ENCODE peak calls at places on chromosomes 16 and 17, in six cellular contexts. R, E, O, P, W and K are unnamed samples. For H3K4me1, the result is how much of the 10 kb centered on the place peaks cover.

GRCh38 chr16:4347010-4347409 is 4.1 kb downstream of the PAM16 start:
- DNase-seq in R (no peak), E (no peak), O (no peak), P (no peak), W (peak), K (no peak)

GRCh38 chr16:53904533-53904932 is 200.6 kb downstream of the FTO start:
- DNase-seq in R (no peak), E (no peak), O (no peak), P (no peak), W (no peak), K (no peak)

GRCh38 chr17:60524463-60525346 is 1.3 kb downstream of the APPBP2 start:
- DNase-seq in R (no peak), E (no peak), O (no peak), P (no peak), W (peak), K (no peak)

GRCh38 chr16:89696598-89697128 is 4.8 kb downstream of the SPATA2L start:
- DNase-seq in R (peak), E (no peak), O (no peak), P (no peak), W (no peak), K (no peak)

GRCh38 chr17:76437467-76438402 is 15.2 kb downstream of the UBE2O start:
- DNase-seq in R (no peak), E (no peak), O (no peak), P (no peak), W (no peak), K (no peak)

GRCh38 chr17:47701603-47702002 is 7.6 kb downstream of the TBKBP1 start:
- DNase-seq in R (no peak), E (no peak), O (no peak), P (no peak), W (no peak), K (no peak)

GRCh38 chr16:72827907-72828306 is 220.0 kb downstream of the ZFHX3 start:
- DNase-seq in R (no peak), E (no peak), O (no peak), P (no peak), W (no peak), K (no peak)

GRCh38 chr16:67357561-67357960 is 30.9 kb downstream of the LRRC36 start:
- DNase-seq in R (no peak), E (no peak), O (no peak), P (no peak), W (no peak), K (no peak)

GRCh38 chr16:64629622-64630021 is 492.2 kb downstream of the CDH11 start:
- DNase-seq in R (no peak), E (no peak), O (no peak), P (no peak), W (peak), K (no peak)

GRCh38 chr17:81867123-81867951 is 3.8 kb downstream of the ARHGDIA start:
- DNase-seq in R (peak), E (no peak), O (peak), P (peak), W (peak), K (no peak)

GRCh38 chr16:79883494-79883893 is 283.0 kb upstream of the MAF start:
- DNase-seq in R (no peak), E (no peak), O (no peak), P (no peak), W (no peak), K (no peak)

GRCh38 chr17:5800646-5801045 is 216.3 kb upstream of the NLRP1 start:
- DNase-seq in R (no peak), E (no peak), O (no peak), P (no peak), W (no peak), K (no peak)

GRCh38 chr17:42009170-42009569 is 8.1 kb downstream of the DNAJC7 start:
- DNase-seq in R (no peak), E (no peak), O (peak), P (no peak), W (peak), K (no peak)
- H3K4me1 ChIP-seq in R (under half), E (under half), O (under half), P (under half), W (half or more), K (half or more)

GRCh38 chr16:1525871-1526607 is 7.4 kb upstream of the TMEM204 start:
- DNase-seq in R (no peak), E (no peak), O (no peak), P (no peak), W (no peak), K (no peak)
- H3K4me3 ChIP-seq in R (no peak), E (no peak), O (no peak), P (no peak), W (no peak), K (no peak)

GRCh38 chr17:75030161-75030560 is 16.6 kb downstream of the ATP5PD start:
- DNase-seq in R (no peak), E (no peak), O (no peak), P (no peak), W (no peak), K (no peak)

GRCh38 chr17:75033346-75034235 is 13.2 kb downstream of the ATP5PD start:
- DNase-seq in R (peak), E (peak), O (peak), P (no peak), W (peak), K (peak)

GRCh38 chr17:75034236-75034908 is 12.4 kb downstream of the ATP5PD start:
- DNase-seq in R (peak), E (peak), O (peak), P (no peak), W (peak), K (peak)

GRCh38 chr17:75032896-75033294 is 13.9 kb downstream of the ATP5PD start:
- DNase-seq in R (no peak), E (no peak), O (peak), P (no peak), W (peak), K (no peak)

GRCh38 chr17:75031972-75032895 is 14.5 kb downstream of the ATP5PD start:
- DNase-seq in R (peak), E (peak), O (peak), P (no peak), W (peak), K (peak)
- H3K4me1 ChIP-seq in R (under half), E (under half), O (under half), P (under half), W (under half), K (half or more)

GRCh38 chr16:10525214-10525825 is 55.1 kb downstream of the EMP2 start:
- DNase-seq in R (no peak), E (no peak), O (no peak), P (no peak), W (no peak), K (no peak)
- H3K4me3 ChIP-seq in R (no peak), E (no peak), O (no peak), P (no peak), W (no peak), K (no peak)

DNA sequence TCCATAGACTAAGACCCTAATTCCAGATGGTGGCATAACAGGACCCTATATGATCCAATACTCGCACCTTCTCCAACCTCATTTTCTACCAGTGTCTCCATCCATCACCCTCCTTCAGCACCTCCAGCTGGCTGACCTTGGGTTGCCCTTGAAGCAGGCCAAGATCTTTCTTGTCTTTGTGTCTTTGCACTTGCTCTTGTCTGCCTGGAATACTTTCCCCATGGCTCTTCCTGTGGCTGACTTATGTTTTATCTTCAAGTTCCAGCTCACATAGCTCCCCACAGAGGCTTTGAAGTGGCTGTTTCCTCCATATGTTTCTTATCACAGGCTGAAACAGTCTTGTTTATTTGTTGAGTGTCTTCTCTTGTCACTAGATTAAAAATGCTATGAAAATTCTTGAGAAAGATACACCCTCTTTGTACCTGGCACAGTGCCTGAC is 29.6 kb upstream of the MMD start:
- DNase-seq in R (no peak), E (no peak), O (peak), P (peak), W (peak), K (no peak)
- H3K4me1 ChIP-seq in R (under half), E (under half), O (half or more), P (under half), W (half or more), K (under half)

GRCh38 chr17:1559047-1559742 is 3.4 kb downstream of the PITPNA start:
- DNase-seq in R (no peak), E (no peak), O (no peak), P (no peak), W (no peak), K (no peak)

GRCh38 chr17:1558401-1558800 is 4.2 kb downstream of the PITPNA start:
- DNase-seq in R (no peak), E (no peak), O (no peak), P (no peak), W (peak), K (no peak)

GRCh38 chr17:1560582-1561170 is 1.9 kb downstream of the PITPNA start:
- DNase-seq in R (no peak), E (no peak), O (no peak), P (no peak), W (no peak), K (no peak)

GRCh38 chr17:1561420-1562177 is 993 bp downstream of the PITPNA start:
- DNase-seq in R (no peak), E (no peak), O (no peak), P (peak), W (peak), K (no peak)

DNA sequence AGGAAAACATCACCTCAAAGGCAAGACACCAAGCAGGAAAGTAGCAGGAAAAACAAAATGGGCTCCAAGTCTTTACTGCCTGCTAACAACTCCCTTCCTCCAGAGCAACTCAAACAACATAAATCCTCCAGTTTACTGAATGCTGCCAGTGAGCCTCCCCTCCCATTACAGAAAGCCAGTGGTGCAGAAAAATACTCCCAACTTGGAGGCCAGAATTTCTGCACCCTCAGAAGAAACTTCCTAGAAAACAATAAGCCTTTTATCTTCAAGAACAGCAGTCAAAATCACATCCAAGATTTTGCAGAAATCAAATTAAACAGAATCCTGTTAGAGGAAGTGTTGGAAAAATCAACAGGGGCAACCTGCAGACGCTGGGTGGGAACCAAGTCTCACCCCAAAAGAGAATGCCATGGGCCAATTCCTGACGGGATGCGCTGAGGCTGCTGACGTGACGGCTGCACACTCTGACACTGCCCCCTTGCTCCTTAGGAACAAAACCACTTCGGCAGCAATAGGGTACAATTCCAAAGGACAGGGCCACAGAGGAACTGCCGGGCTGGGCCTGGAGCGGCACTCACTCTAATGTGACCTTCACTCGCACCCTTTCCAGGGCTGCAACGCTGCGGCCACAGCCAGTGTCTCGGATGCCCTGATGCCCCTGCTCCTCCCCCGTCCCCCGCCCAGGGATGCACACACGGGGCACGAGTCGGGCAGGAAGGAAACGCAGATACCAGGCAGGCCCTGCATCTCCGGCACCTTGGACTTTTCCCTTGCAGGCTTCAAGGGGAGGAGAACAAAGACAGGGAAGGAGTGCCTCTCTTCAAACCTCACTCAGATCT is 2.6 kb downstream of the PITPNA start:
- DNase-seq in R (peak), E (no peak), O (no peak), P (no peak), W (no peak), K (no peak)
- H3K4me3 ChIP-seq in R (peak), E (peak), O (no peak), P (peak), W (no peak), K (no peak)